ENCODE peak calls at places on chromosomes 16 and 17, in four cellular contexts. O is nephron progenitor cell, G is ascending aorta, M is osteocyte. W is an unnamed sample.
A peak's percentile ranks its signal among the peaks of the same experiment; 100 is the strongest.

GRCh38 chr16:85420501-85421337 is 192.4 kb upstream of the GSE1 start:
- DNase-seq in O (peak; percentile 81), G (no peak), M (no peak), W (peak; percentile 67)

GRCh38 chr16:15966420-15967222 is 17.2 kb downstream of the ABCC1 start:
- DNase-seq in M (no peak), G (no peak), O (no peak), W (no peak)

GRCh38 chr17:19747829-19748806 is at the start of gene ALDH3A1:
- DNase-seq in O (no peak), G (no peak), M (no peak), W (peak; percentile 59)

GRCh38 chr16:46980926-46981325 is 7.5 kb upstream of the DNAJA2 start:
- DNase-seq in M (no peak), G (no peak), O (no peak), W (no peak)

GRCh38 chr16:7025616-7026190 is 306.9 kb upstream of the RBFOX1 start:
- DNase-seq in G (peak; percentile 66), M (no peak), O (peak; percentile 93), W (peak; percentile 90)

GRCh38 chr17:18041776-18042175 is 2.6 kb downstream of the GID4 start:
- DNase-seq in M (no peak), O (no peak), G (no peak), W (no peak)

GRCh38 chr17:7404737-7405412 is 978 bp upstream of the TMEM256 start:
- DNase-seq in G (peak; percentile 86), O (peak; percentile 75), M (no peak), W (peak; percentile 57)

GRCh38 chr17:8629371-8630226 is 926 bp downstream of the MYH10 start:
- DNase-seq in O (peak; percentile 53), M (no peak), G (peak; percentile 66), W (peak; percentile 28)

GRCh38 chr17:34579017-34579946 is at the start of gene TMEM132E:
- DNase-seq in G (no peak), O (peak; percentile 80), M (no peak), W (peak; percentile 85)

GRCh38 chr16:89330177-89330856 is 112.8 kb downstream of the ZNF778 start:
- DNase-seq in G (no peak), M (no peak), O (no peak), W (no peak)

DNA sequence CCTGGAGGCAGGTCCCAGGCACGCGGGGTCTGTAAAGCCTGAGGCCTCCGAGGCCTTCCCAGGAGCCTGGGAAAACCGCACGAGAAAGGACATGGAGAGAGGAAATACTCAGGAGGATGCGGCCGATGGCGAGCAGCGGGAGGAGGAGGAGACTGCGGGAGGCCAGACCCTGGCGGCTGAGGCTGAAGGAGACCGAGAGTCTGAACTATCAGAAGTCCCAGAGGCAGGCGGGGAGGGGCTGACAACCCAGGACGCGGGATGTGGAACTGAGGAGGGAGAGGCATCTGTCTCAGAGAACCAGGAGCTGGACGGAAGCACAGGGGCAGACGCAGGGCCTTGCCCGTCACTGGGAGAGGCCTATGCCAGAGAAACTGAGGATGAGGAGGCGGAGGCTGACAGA is 2.4 kb downstream of the APOBR start:
- DNase-seq in G (no peak), M (no peak), O (no peak), W (no peak)
- TF ChIP-seq CTCF in G (no peak), M (no peak), O (no peak), W (no peak)

GRCh38 chr16:73047536-73048291 is at the start of gene ZFHX3:
- DNase-seq in M (no peak), G (peak; percentile 91), O (peak; percentile 78), W (peak; percentile 59)
- TF ChIP-seq CTCF in M (peak; percentile 48), G (no peak), O (no peak), W (no peak)

DNA sequence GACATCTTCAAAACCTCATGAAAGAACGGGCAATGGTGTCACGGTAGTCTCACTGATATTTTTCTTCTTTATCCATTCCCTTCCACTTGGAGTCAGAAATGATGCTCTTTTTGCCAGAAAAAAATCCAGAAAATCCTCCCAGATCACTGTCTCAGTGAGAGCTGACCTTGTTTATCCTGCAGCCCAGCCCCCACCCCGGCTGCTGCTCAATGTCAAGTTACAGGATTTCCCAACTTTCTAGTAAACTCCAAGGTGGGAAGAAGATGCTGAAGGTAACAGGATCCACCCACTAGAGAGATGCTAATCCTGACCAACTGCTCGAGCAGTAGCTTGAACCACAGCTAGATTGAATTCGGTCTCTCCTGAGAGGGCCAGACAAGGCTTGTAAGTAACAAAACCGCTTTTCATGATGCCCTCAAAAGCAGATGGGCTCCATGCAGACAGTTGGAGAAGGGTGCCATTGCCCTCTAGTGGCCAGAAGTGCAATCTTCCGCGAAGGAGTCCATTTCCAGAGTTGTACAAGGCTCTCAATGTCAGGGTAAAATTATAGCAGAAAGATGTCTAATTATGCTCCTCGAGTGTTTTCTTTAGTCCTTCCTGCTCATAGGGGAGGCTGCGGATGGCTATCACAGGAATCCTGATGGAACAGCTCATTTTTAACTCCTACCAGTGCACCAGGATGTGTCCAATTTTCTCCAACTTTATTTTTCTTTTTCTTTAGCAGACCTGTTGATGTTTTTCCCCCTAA is 4.0 kb downstream of the CDH11 start:
- DNase-seq in G (peak; percentile 84), M (peak; percentile 89), O (peak; percentile 71), W (peak; percentile 87)
- TF ChIP-seq CTCF in G (peak; percentile 63), M (peak; percentile 94), O (peak; percentile 93), W (peak; percentile 88)

GRCh38 chr17:57459286-57459915 is 203.1 kb downstream of the MSI2 start:
- DNase-seq in M (no peak), O (no peak), G (no peak), W (no peak)
- TF ChIP-seq CTCF in M (no peak), O (no peak), G (no peak), W (no peak)